ENCODE peak calls at places on chromosomes 16 and 17, in seven cellular contexts. P, B, V, N, T, E and G are unnamed samples.

GRCh38 chr17:41793749-41794602 is 7.5 kb upstream of the JUP start:
- DNase-seq in P (no peak), B (no peak), V (no peak), N (peak), T (peak), E (no peak), G (peak)

GRCh38 chr16:12201863-12202262 is 225.3 kb downstream of the SNX29 start:
- DNase-seq in P (no peak), B (no peak), V (no peak), N (no peak), T (no peak), E (no peak), G (no peak)

GRCh38 chr17:57723427-57724037 is 21.6 kb downstream of the CCDC182 start:
- DNase-seq in P (no peak), B (no peak), V (no peak), N (no peak), T (no peak), E (no peak), G (no peak)

GRCh38 chr17:66474258-66474657 is 171.8 kb downstream of the PRKCA start:
- DNase-seq in P (no peak), B (no peak), V (no peak), N (no peak), T (no peak), E (no peak), G (no peak)

GRCh38 chr16:74775255-74775654 is 635 bp upstream of the FA2H start:
- DNase-seq in P (no peak), B (no peak), V (no peak), N (no peak), T (no peak), E (no peak), G (no peak)

GRCh38 chr17:13204607-13205237 is 186.9 kb upstream of the ELAC2 start:
- DNase-seq in P (no peak), B (no peak), V (peak), N (peak), T (no peak), E (no peak), G (no peak)

GRCh38 chr16:55370762-55371482 is 46.9 kb downstream of the IRX6 start:
- DNase-seq in P (peak), B (peak), V (peak), N (peak), T (peak), E (no peak), G (peak)

GRCh38 chr17:80901319-80901718 is 90.3 kb upstream of the CHMP6 start:
- DNase-seq in P (no peak), B (peak), V (no peak), N (no peak), T (no peak), E (no peak), G (no peak)

DNA sequence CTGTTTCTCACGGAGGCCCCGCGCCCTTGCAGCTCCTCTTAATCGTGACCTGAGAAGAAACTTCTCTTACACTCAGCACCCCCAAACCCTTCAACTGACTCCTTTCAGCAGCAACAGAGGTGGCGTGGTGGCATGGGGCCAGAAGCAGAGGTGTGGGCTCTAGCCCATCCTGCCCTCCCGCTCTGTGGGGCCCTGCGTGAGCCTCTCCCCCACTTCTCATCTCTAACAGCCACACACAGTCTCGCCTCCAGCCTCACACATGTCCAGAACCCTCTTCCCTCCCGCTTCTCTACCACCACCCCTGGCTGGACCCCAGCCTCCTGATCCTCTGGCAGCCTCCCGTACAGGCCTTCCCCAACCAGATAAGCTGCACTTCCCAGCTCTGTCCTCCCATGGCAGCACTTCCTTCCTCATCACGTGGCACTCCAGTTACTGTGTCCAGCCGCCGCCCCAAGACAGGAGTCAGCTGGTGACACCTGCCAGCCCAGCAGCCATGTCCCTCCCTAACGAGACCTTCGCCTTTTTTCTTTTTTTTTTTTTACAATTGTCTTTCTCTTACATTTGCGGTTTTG is 30.5 kb downstream of the NSMCE1 start:
- DNase-seq in P (no peak), B (no peak), V (no peak), N (no peak), T (no peak), E (no peak), G (no peak)
- TF ChIP-seq CTCF in P (no peak), B (no peak), V (no peak), N (peak), T (no peak), E (no peak), G (no peak)

GRCh38 chr17:334974-335481 is 17.6 kb downstream of the RPH3AL start:
- DNase-seq in P (no peak), B (no peak), V (no peak), N (no peak), T (no peak), E (no peak), G (no peak)
- TF ChIP-seq CTCF in P (no peak), B (no peak), V (no peak), N (no peak), T (no peak), E (no peak), G (no peak)

DNA sequence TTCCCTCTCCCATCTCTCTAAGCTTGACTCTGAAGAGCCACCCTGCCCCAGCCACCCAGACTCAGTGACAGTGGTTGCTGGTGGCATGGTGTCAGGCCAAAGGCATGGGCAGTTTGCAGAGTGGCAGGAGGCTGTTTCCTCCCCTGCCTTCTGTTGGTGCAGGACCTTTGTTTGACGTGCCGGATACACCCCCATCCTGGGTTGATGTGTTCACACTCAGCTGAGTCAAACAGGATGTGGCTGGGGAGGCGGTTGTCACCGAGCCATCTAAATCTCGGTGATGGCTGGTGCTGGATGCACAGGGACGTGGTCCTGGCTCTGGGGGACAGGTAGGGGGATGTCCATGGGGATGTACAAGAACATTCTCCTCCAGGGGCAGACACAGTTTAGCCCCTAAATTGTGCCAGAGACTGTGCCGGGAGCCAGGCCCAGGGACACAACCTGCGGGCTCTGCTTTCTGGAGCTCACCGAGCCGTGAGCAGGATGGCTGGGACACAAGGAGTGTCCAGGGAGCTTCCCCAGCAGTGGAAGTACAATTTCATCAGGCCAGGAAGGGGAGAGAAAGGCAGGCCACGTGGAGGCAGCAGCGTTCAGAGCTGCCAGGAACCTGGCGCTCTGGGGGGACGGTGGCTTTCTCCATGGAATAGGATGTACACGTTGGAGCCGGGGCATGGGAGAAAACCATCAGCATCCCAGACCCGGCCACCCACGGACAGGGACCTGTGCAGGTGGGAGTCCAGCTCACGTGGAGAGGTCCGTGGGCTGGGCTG is 264.2 kb downstream of the SEC14L1 start:
- DNase-seq in P (no peak), B (peak), V (peak), N (peak), T (no peak), E (no peak), G (no peak)
- TF ChIP-seq CTCF in P (no peak), B (no peak), V (no peak), N (no peak), T (no peak), E (no peak), G (no peak)

GRCh38 chr16:57051696-57052228 is 40.6 kb upstream of the CPNE2 start:
- DNase-seq in P (no peak), B (peak), V (no peak), N (no peak), T (no peak), E (no peak), G (no peak)

GRCh38 chr16:57053206-57053605 is 39.2 kb upstream of the CPNE2 start:
- DNase-seq in P (no peak), B (no peak), V (no peak), N (no peak), T (no peak), E (no peak), G (no peak)

GRCh38 chr16:57054338-57054737 is 38.0 kb upstream of the CPNE2 start:
- DNase-seq in P (no peak), B (no peak), V (no peak), N (no peak), T (no peak), E (no peak), G (no peak)

GRCh38 chr16:57058291-57058861 is 34.0 kb upstream of the CPNE2 start:
- DNase-seq in P (no peak), B (no peak), V (no peak), N (no peak), T (no peak), E (no peak), G (no peak)

GRCh38 chr16:57054771-57055170 is 37.6 kb upstream of the CPNE2 start:
- DNase-seq in P (no peak), B (no peak), V (no peak), N (no peak), T (no peak), E (no peak), G (no peak)
- TF ChIP-seq CTCF in P (no peak), B (no peak), V (no peak), N (no peak), T (no peak), E (no peak), G (no peak)

GRCh38 chr17:76972046-76972641 is 103.9 kb downstream of the MGAT5B start:
- DNase-seq in P (no peak), B (no peak), V (no peak), N (no peak), T (no peak), E (no peak), G (no peak)

GRCh38 chr17:76967762-76968161 is 99.6 kb downstream of the MGAT5B start:
- DNase-seq in P (no peak), B (no peak), V (no peak), N (no peak), T (no peak), E (no peak), G (no peak)

GRCh38 chr17:76966486-76967181 is 98.4 kb downstream of the MGAT5B start:
- DNase-seq in P (no peak), B (no peak), V (no peak), N (no peak), T (no peak), E (no peak), G (no peak)

GRCh38 chr17:76969598-76970172 is 101.5 kb downstream of the MGAT5B start:
- DNase-seq in P (no peak), B (no peak), V (no peak), N (no peak), T (peak), E (no peak), G (no peak)

GRCh38 chr17:76968707-76969597 is 100.7 kb downstream of the MGAT5B start:
- DNase-seq in P (peak), B (peak), V (no peak), N (peak), T (peak), E (no peak), G (no peak)
- TF ChIP-seq CTCF in P (no peak), B (no peak), V (no peak), N (no peak), T (no peak), E (no peak), G (no peak)

GRCh38 chr16:89600427-89600826 is 13.0 kb upstream of the DPEP1 start:
- DNase-seq in P (no peak), B (no peak), V (no peak), N (no peak), T (no peak), E (no peak), G (no peak)

GRCh38 chr16:89600956-89601355 is 12.5 kb upstream of the DPEP1 start:
- DNase-seq in P (no peak), B (no peak), V (no peak), N (no peak), T (no peak), E (no peak), G (no peak)

GRCh38 chr16:89599902-89600301 is 13.5 kb upstream of the DPEP1 start:
- DNase-seq in P (no peak), B (no peak), V (no peak), N (no peak), T (peak), E (no peak), G (no peak)

GRCh38 chr16:89598199-89598598 is 15.2 kb upstream of the DPEP1 start:
- DNase-seq in P (no peak), B (no peak), V (peak), N (no peak), T (peak), E (peak), G (no peak)

DNA sequence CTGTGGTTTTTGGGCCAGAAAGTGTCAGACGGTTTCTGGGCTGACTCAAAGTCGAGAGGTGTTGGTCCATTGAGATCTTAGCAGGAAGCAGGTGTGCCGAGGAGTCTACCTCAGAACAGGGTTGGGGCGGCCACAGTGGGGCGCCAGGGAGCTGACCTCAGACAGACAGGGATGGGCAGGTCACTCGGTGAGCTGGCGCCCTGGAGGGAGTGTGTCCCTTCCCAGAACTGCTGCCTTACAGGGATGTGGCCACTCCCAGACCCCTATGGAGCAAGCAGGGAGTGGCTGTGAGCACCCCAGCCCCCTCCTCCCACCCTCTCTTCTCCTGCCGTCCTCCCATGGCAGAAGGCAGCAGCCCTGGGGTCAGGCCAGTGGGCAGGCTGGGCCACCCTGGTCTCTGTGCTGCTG is 14.0 kb upstream of the DPEP1 start:
- DNase-seq in P (no peak), B (peak), V (no peak), N (no peak), T (peak), E (no peak), G (no peak)
- TF ChIP-seq CTCF in P (no peak), B (peak), V (peak), N (peak), T (peak), E (peak), G (peak)

GRCh38 chr17:38453951-38454421 is 25.7 kb downstream of the ARHGAP23 start:
- DNase-seq in P (peak), B (no peak), V (peak), N (peak), T (no peak), E (no peak), G (peak)

GRCh38 chr17:38457577-38458371 is 29.5 kb downstream of the ARHGAP23 start:
- DNase-seq in P (no peak), B (no peak), V (no peak), N (no peak), T (no peak), E (no peak), G (no peak)

GRCh38 chr17:38454528-38454927 is 26.3 kb downstream of the ARHGAP23 start:
- DNase-seq in P (peak), B (no peak), V (peak), N (peak), T (no peak), E (peak), G (peak)

GRCh38 chr17:38455288-38455915 is 27.1 kb downstream of the ARHGAP23 start:
- DNase-seq in P (no peak), B (no peak), V (no peak), N (peak), T (peak), E (no peak), G (no peak)

DNA sequence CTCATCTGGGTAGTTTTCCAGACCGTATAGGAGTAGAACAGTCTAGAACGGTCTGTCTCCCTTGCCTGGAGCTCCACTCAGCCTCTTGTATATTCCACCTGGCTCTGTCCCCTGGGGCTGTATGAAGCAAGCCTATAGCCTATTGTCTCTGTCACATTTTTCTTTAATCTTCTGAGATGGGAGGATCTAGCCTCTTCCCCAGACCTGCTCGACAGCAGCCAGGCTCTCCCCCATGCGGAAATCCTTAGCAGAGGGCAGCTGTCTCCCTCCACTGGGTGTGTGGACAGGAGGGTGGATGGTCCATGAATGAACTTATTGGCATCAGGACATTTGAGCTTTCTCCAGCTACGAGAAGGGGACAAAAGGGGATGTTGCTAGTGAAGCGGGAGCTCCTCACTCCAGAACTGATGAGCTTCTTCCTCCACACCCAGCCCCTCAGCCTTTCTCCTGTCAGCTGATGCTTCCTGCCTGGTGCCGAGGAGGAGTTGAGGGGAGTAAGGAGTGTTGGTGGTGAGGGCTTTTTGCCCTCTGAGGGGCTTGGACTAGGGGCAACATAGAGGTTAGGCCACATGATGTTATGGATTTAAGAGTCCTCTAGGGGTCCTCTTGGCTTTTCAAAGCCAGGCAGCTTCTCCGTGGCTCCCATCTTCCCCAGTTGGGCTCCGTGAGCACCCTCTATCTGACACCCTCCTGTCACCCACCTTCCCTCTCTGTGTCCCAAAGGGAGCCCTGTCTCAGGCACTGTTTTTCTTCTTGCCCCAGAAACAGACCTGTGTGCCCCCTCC is 28.0 kb downstream of the ARHGAP23 start:
- DNase-seq in P (peak), B (no peak), V (no peak), N (no peak), T (no peak), E (no peak), G (no peak)
- TF ChIP-seq CTCF in P (no peak), B (no peak), V (no peak), N (peak), T (peak), E (peak), G (peak)

DNA sequence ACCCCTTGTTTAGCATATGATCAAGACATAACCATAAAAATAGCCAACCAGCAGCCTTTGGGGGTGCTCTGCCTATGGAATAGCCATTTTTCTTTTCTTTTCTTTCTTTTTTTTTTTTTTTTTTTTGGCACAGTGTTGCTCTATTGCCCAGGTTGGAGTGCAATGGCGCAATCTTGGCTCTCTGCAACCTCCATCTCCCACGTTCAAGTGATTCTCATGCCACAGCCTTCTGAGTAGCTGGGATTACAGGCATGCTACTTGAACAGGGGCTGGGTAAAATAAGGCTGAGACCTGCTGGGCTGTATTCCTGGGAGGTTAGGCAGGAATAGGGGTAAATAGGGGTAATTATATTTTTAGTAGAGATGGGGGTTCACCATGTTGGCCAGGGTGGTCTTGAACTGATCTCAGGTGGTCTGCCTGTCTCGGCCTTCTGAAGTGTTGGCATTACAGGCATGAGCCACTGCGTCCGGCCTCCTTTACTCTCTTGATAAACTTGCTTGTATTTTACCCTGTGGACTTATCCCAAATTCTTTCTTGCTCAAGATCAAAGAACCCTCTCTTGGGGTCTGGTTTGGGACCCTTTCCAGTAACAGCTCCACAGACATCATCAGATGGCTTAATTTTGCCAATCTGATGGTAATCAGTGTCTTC is 5.8 kb upstream of the C1QTNF1 start:
- DNase-seq in P (peak), B (no peak), V (peak), N (peak), T (no peak), E (no peak), G (no peak)
- TF ChIP-seq CTCF in P (no peak), B (no peak), V (no peak), N (no peak), T (no peak), E (no peak), G (no peak)

DNA sequence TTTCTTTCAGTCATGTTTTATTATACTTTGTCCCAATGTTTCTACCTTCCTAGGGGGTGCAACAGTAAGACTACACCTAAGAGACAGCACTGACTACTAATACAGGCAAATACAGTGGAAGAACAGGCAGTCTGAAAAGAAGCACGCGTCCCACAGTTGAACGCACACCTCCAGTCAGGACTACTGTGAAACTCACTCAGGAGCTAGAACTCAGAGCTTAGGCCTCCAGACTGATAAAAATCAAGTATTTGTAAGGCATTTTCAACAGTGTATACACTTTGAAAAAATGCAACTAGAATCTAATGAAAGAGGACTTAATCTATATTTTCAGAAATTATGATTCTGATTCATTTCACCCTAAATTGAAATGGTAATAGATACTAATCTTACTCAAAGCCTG is 14.4 kb downstream of the ITFG1 start:
- DNase-seq in P (no peak), B (no peak), V (no peak), N (no peak), T (no peak), E (no peak), G (no peak)
- TF ChIP-seq CTCF in P (no peak), B (no peak), V (no peak), N (no peak), T (no peak), E (no peak), G (no peak)